ENCODE peak calls at places on chromosomes 13 and 19, in seven cellular contexts. R is fibroblast of the aortic adventitia, O is mucosa of descending colon, H is suprapubic skin, T is heart left ventricle, G is transverse colon, P is fibroblast of lung. W is an unnamed sample.
A peak's percentile ranks its signal among the peaks of the same experiment; 100 is the strongest.

GRCh38 chr13:110350509-110350908 is 43.4 kb downstream of the COL4A2 start:
- DNase-seq in R (no peak), O (no peak), H (no peak), T (peak; percentile 62), G (no peak), P (no peak), W (no peak)

GRCh38 chr13:42329239-42329638 is 57.3 kb downstream of the AKAP11 start:
- DNase-seq in R (no peak), O (no peak), H (no peak), T (no peak), G (no peak), P (no peak), W (no peak)

GRCh38 chr13:113187905-113188595 is 20.4 kb downstream of the PCID2 start:
- DNase-seq in R (no peak), O (no peak), H (no peak), T (no peak), G (no peak), P (peak; percentile 36), W (no peak)

GRCh38 chr19:16676101-16676798 is 15.3 kb downstream of the TMEM38A start:
- DNase-seq in R (no peak), O (no peak), H (no peak), T (no peak), G (no peak), P (no peak), W (peak; percentile 37)

GRCh38 chr19:53076984-53077383 is 26.2 kb downstream of the ZNF160 start:
- DNase-seq in R (peak; percentile 9), O (no peak), H (no peak), T (peak; percentile 67), G (peak; percentile 18), P (peak; percentile 43), W (peak; percentile 4)

GRCh38 chr13:25171517-25172302 is at the start of gene AMER2:
- DNase-seq in R (peak; percentile 4), O (no peak), H (no peak), T (no peak), G (peak; percentile 11), P (peak; percentile 11), W (no peak)

GRCh38 chr19:43315851-43316250 is 37.6 kb upstream of the CD177 start:
- DNase-seq in R (no peak), O (no peak), H (no peak), T (no peak), G (no peak), P (no peak), W (no peak)

GRCh38 chr19:33622809-33623511 is 1.2 kb downstream of the CHST8 start:
- DNase-seq in R (no peak), O (no peak), H (no peak), T (no peak), G (no peak), P (no peak), W (no peak)

GRCh38 chr13:97245011-97245410 is 22.9 kb downstream of the MBNL2 start:
- DNase-seq in R (no peak), O (no peak), H (no peak), T (no peak), G (no peak), P (no peak), W (no peak)

GRCh38 chr13:97246596-97246995 is 24.5 kb downstream of the MBNL2 start:
- DNase-seq in R (no peak), O (no peak), H (no peak), T (no peak), G (no peak), P (no peak), W (no peak)

GRCh38 chr13:97241761-97242160 is 19.6 kb downstream of the MBNL2 start:
- DNase-seq in R (no peak), O (no peak), H (no peak), T (no peak), G (no peak), P (no peak), W (no peak)

GRCh38 chr13:97242755-97243497 is 20.8 kb downstream of the MBNL2 start:
- DNase-seq in R (no peak), O (no peak), H (no peak), T (peak; percentile 42), G (no peak), P (no peak), W (no peak)

DNA sequence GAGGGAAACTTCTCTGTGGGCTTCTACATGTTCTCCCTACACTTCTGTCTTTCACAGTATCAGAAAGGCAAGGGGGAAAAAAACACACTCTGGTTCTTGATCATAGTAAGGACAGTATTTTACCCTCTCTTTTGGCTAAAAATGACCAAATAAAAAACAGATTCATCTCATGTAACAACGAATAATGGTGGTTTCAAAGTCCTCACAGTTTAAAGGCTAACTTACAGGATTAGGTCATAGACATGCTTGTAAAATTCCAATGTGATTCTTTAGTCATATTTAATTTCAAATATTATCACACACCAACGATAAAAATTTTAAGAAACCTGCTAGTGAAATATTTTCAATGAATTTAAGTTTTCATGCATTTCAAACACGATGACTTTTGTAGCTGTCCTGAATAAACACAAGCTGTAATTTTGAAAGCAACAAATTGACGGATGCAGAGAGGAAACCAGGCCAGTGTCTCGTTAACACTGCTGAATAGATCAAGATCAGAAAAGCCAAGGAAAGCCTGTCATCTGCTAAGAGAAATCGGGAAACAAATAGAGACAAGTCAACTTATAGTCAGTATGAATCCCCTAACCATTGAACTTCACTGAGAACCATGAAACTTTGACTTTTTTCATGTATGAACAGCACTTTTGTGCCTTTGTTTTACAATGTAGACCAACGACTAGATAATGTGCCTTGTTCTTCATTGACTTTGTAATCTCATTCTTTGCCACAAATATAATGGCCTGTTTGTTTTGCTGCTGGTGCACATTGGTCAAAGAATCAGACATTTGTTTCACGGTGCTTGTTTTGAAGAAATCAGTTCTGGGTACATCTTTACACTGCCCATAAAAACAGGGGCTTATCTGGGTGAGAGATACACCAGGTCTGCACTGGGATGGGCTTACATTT is 22.0 kb downstream of the MBNL2 start:
- DNase-seq in R (no peak), O (no peak), H (no peak), T (no peak), G (no peak), P (no peak), W (no peak)
- TF ChIP-seq CTCF in R (no peak), O (no peak), H (no peak), T (no peak), G (no peak), P (no peak), W (no peak)

GRCh38 chr19:17860331-17860992 is 752 bp downstream of the RPL18A start:
- DNase-seq in R (no peak), O (no peak), H (no peak), T (no peak), G (no peak), P (no peak), W (no peak)

GRCh38 chr19:17854061-17854460 is 5.6 kb upstream of the RPL18A start:
- DNase-seq in R (no peak), O (no peak), H (no peak), T (no peak), G (no peak), P (no peak), W (no peak)

GRCh38 chr19:17860993-17861360 is 1.3 kb downstream of the RPL18A start:
- DNase-seq in R (no peak), O (no peak), H (no peak), T (no peak), G (no peak), P (no peak), W (no peak)

GRCh38 chr19:17859533-17860330 is at the start of gene RPL18A:
- DNase-seq in R (peak; percentile 100), O (peak; percentile 99), H (peak; percentile 99), T (peak; percentile 99), G (peak; percentile 99), P (peak; percentile 100), W (peak; percentile 99)

GRCh38 chr19:17855333-17856152 is 4.2 kb upstream of the RPL18A start:
- DNase-seq in R (peak; percentile 66), O (peak; percentile 93), H (peak; percentile 89), T (peak; percentile 86), G (peak; percentile 92), P (peak; percentile 35), W (peak; percentile 37)
- H3K4me3 ChIP-seq in R (no peak overlapping the region), O (no peak overlapping the region), H (no peak overlapping the region), T (no peak overlapping the region), G (no peak overlapping the region), P (no peak overlapping the region), W (no peak overlapping the region)

DNA sequence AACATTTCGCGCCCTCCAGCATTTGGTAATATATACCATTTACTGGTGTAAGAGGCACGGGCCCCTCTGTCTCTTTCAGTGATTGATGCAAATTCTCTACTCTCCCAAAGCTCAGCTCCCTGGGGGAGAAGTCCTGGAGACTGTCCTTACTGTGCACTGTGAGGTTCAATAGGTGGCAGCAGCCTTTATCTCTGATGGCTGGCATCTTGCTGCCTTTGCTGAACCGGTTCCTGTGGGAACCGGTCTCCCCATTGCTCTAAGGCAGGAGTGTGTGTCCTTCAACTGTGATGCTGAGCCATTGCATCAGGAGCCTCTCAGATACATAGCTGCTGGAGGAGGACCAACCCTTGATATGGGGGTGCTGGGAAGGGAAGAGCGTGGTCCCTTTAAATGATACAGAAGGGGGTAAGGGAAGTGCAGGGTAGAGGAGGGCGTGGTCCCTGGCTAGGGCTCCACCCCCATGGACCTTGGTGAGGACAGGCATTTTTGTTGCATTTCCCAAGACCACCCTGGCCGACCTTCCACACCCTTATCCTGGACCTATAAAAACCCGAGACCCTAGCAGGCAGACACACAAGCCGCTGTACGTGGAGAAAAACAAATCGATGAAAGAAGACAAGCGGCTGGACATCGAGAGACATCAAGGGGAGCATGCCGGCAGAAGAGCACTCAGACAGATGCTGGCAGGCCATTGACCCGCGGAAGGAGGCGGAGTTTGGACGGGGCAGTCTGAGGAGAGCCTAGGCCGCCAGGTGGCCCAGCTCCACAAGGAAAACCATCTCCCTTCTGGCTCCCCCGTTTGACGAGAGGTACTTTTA is 41.1 kb upstream of the GTF3A start:
- DNase-seq in R (no peak), O (no peak), H (no peak), T (no peak), G (no peak), P (no peak), W (no peak)
- TF ChIP-seq CTCF in R (no peak), O (no peak), H (no peak), T (no peak), G (no peak), P (no peak), W (no peak)

GRCh38 chr19:46952874-46953273 is 66.8 kb upstream of the NPAS1 start:
- DNase-seq in R (no peak), O (no peak), H (no peak), T (no peak), G (no peak), P (no peak), W (no peak)

GRCh38 chr19:46953955-46954501 is 65.6 kb upstream of the NPAS1 start:
- DNase-seq in R (no peak), O (no peak), H (no peak), T (no peak), G (no peak), P (no peak), W (no peak)

GRCh38 chr19:46954502-46955004 is 65.1 kb upstream of the NPAS1 start:
- DNase-seq in R (no peak), O (no peak), H (no peak), T (no peak), G (no peak), P (no peak), W (no peak)

GRCh38 chr19:46951236-46951986 is 68.2 kb upstream of the NPAS1 start:
- DNase-seq in R (peak; percentile 68), O (peak; percentile 86), H (no peak), T (peak; percentile 49), G (peak; percentile 88), P (peak; percentile 65), W (peak; percentile 97)

DNA sequence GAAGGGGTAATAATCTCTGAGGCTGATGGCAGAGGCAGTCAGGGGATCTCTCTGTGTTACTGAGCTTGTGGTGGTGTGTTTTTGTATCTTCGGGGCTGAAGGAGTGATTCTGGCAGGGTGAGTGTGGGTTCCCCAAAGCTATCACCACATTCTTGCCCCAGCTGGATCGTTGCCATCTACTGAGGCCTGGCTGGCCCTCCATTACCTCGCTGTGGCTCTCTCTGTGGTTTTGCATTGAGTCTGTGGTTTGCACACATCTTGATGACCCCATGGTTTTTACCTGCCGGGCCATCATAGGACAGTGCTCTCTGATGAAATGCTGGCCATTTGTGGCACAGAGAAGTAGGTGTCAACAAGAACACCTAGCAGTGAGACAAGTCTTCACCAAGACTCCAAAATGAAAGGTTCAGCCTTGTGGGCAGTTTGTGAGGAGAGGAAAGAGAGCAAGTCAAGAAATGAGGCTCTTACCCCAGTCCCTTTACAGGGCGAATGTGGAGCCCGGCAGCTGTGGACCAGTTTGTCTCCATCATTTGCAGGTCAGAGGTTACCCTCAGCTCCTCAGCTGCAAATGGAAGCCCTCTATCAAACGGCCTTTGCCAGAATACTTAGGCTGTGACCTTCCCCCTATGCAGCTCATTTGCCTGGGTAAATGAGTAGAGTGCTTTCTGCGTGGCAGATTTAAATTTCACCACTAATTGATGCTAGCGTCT is 69.0 kb upstream of the NPAS1 start:
- DNase-seq in R (no peak), O (peak; percentile 51), H (no peak), T (no peak), G (no peak), P (no peak), W (no peak)
- H3K4me3 ChIP-seq in R (no peak overlapping the region), O (no peak overlapping the region), H (no peak overlapping the region), T (no peak overlapping the region), G (no peak overlapping the region), P (no peak overlapping the region), W (no peak overlapping the region)